ENCODE peak calls at places on chromosomes 1 and 21, in eight cellular contexts. K, W, I, O, H, E, J and X are unnamed samples.

GRCh38 chr1:228210076-228210651 is 2.3 kb downstream of the OBSCN start:
- DNase-seq in K (no peak), W (no peak), I (no peak), O (no peak), H (no peak), E (peak), J (no peak), X (no peak)

GRCh38 chr1:11804666-11805453 is 904 bp downstream of the MTHFR start:
- DNase-seq in K (peak), W (no peak), I (peak), O (peak), H (no peak), E (peak), J (peak), X (no peak)

GRCh38 chr1:205961405-205961804 is 18.1 kb upstream of the SLC26A9 start:
- DNase-seq in K (no peak), W (no peak), I (no peak), O (peak), H (no peak), E (no peak), J (peak), X (no peak)

GRCh38 chr1:119345398-119345797 is 23.2 kb upstream of the HAO2 start:
- DNase-seq in K (no peak), W (no peak), I (no peak), O (no peak), H (no peak), E (no peak), J (no peak), X (no peak)

GRCh38 chr1:7726623-7727022 is 44.5 kb upstream of the VAMP3 start:
- DNase-seq in K (no peak), W (no peak), I (no peak), O (no peak), H (no peak), E (no peak), J (no peak), X (no peak)

GRCh38 chr1:112267929-112268328 is 128.1 kb upstream of the CTTNBP2NL start:
- DNase-seq in K (no peak), W (no peak), I (no peak), O (no peak), H (no peak), E (no peak), J (no peak), X (no peak)

GRCh38 chr1:48536477-48536876 is 64.5 kb upstream of the SPATA6 start:
- DNase-seq in K (peak), W (no peak), I (no peak), O (no peak), H (no peak), E (no peak), J (no peak), X (no peak)

GRCh38 chr1:17045623-17046022 is 8.2 kb downstream of the SDHB start:
- DNase-seq in K (no peak), W (no peak), I (no peak), O (peak), H (no peak), E (peak), J (no peak), X (no peak)

GRCh38 chr1:54519709-54520108 is 28.3 kb upstream of the ACOT11 start:
- DNase-seq in K (no peak), W (no peak), I (no peak), O (no peak), H (no peak), E (no peak), J (no peak), X (no peak)

GRCh38 chr1:172955161-172955821 is 95.5 kb downstream of the TNFSF18 start:
- DNase-seq in K (no peak), W (no peak), I (no peak), O (peak), H (peak), E (peak), J (peak), X (no peak)

GRCh38 chr1:43358121-43358745 is 548 bp upstream of the CDC20 start:
- DNase-seq in K (no peak), W (no peak), I (no peak), O (peak), H (peak), E (peak), J (peak), X (no peak)

GRCh38 chr1:87799451-87799850 is 470.8 kb downstream of the LMO4 start:
- DNase-seq in K (no peak), W (no peak), I (no peak), O (no peak), H (no peak), E (peak), J (no peak), X (no peak)

GRCh38 chr21:35084869-35085268 is 35.8 kb upstream of the RUNX1 start:
- DNase-seq in K (no peak), W (no peak), I (no peak), O (peak), H (peak), E (peak), J (peak), X (peak)

GRCh38 chr21:37914211-37914900 is 1.9 kb downstream of the KCNJ6 start:
- DNase-seq in K (peak), W (peak), I (no peak), O (peak), H (no peak), E (no peak), J (peak), X (no peak)

GRCh38 chr1:159228554-159228953 is 23.9 kb downstream of the ACKR1 start:
- DNase-seq in K (no peak), W (no peak), I (no peak), O (no peak), H (no peak), E (no peak), J (no peak), X (no peak)

GRCh38 chr1:92080128-92080985 is at the start of gene BTBD8:
- DNase-seq in K (peak), W (peak), I (peak), O (peak), H (peak), E (peak), J (peak), X (peak)

GRCh38 chr1:89394851-89395250 is 31.0 kb downstream of the GBP6 start:
- DNase-seq in K (no peak), W (no peak), I (no peak), O (no peak), H (no peak), E (no peak), J (no peak), X (no peak)

GRCh38 chr1:41806472-41807155 is 112.1 kb downstream of the HIVEP3 start:
- DNase-seq in K (no peak), W (no peak), I (peak), O (no peak), H (no peak), E (no peak), J (no peak), X (no peak)

GRCh38 chr1:117836069-117836468 is 93.4 kb downstream of the GDAP2 start:
- DNase-seq in K (no peak), W (no peak), I (no peak), O (no peak), H (no peak), E (no peak), J (peak), X (no peak)

GRCh38 chr21:15604424-15604823 is 125.4 kb upstream of the USP25 start:
- DNase-seq in K (no peak), W (no peak), I (no peak), O (peak), H (peak), E (peak), J (peak), X (peak)

GRCh38 chr1:47231314-47232186 is 475 bp downstream of the TAL1 start:
- DNase-seq in K (no peak), W (peak), I (no peak), O (peak), H (no peak), E (peak), J (peak), X (peak)

GRCh38 chr1:36411674-36412648 is 14.3 kb upstream of the LSM10 start:
- DNase-seq in K (peak), W (no peak), I (peak), O (peak), H (no peak), E (peak), J (peak), X (no peak)

GRCh38 chr1:93960641-93961147 is 51.5 kb upstream of the GCLM start:
- DNase-seq in K (no peak), W (no peak), I (no peak), O (no peak), H (no peak), E (peak), J (no peak), X (no peak)

GRCh38 chr1:36258960-36259344 is 34.7 kb downstream of the THRAP3 start:
- DNase-seq in K (no peak), W (no peak), I (no peak), O (no peak), H (no peak), E (peak), J (no peak), X (peak)

GRCh38 chr1:114581335-114582287 is at the start of gene BCAS2:
- DNase-seq in K (peak), W (peak), I (peak), O (peak), H (peak), E (peak), J (peak), X (peak)

GRCh38 chr1:183165456-183165855 is 20.6 kb upstream of the LAMC2 start:
- DNase-seq in K (no peak), W (no peak), I (no peak), O (no peak), H (no peak), E (no peak), J (no peak), X (no peak)

GRCh38 chr1:46613661-46614603 is 2.7 kb downstream of the MOB3C start:
- DNase-seq in K (no peak), W (peak), I (peak), O (peak), H (no peak), E (peak), J (peak), X (peak)

GRCh38 chr1:220895412-220895946 is 16.2 kb downstream of the HLX start:
- DNase-seq in K (no peak), W (no peak), I (no peak), O (no peak), H (no peak), E (no peak), J (no peak), X (no peak)

GRCh38 chr1:170357750-170358149 is 174.2 kb upstream of the GORAB start:
- DNase-seq in K (no peak), W (no peak), I (no peak), O (no peak), H (no peak), E (no peak), J (no peak), X (no peak)

GRCh38 chr1:161157867-161158266 is 1.4 kb upstream of the USP21 start:
- DNase-seq in K (no peak), W (no peak), I (no peak), O (no peak), H (no peak), E (no peak), J (no peak), X (no peak)

GRCh38 chr1:15406911-15407559 is 2.7 kb upstream of the EFHD2 start:
- DNase-seq in K (no peak), W (no peak), I (no peak), O (peak), H (peak), E (peak), J (peak), X (peak)

GRCh38 chr1:228087771-228088251 is 5.3 kb downstream of the ARF1 start:
- DNase-seq in K (no peak), W (no peak), I (peak), O (peak), H (peak), E (peak), J (peak), X (peak)

GRCh38 chr1:220426989-220427388 is 100.9 kb upstream of the MARK1 start:
- DNase-seq in K (no peak), W (no peak), I (no peak), O (no peak), H (no peak), E (no peak), J (no peak), X (no peak)

GRCh38 chr1:43048601-43049011 is 89.9 kb upstream of the SLC2A1 start:
- DNase-seq in K (no peak), W (no peak), I (no peak), O (no peak), H (no peak), E (no peak), J (peak), X (no peak)